ENCODE peak calls at places on chromosome 5, in seven cellular contexts. T is right atrium auricular region; E is CD4-positive, CD25-positive, alpha-beta regulatory T cell; O is aorta; G is esophagus squamous epithelium; J is right lobe of liver; W is A549. C is an unnamed sample. For H3K9me3, the result is how much of the 10 kb centered on the place peaks cover.

GRCh38 chr5:73183491-73183891 is 10.5 kb downstream of the TMEM174 start:
- DNase-seq in T (no peak), E (no peak), O (no peak), G (no peak), J (no peak), W (no peak), C (no peak)

GRCh38 chr5:164722702-164723101 is 1217.3 kb downstream of the MAT2B start:
- DNase-seq in T (no peak), E (no peak), O (no peak), G (no peak), J (no peak), W (no peak), C (no peak)

GRCh38 chr5:29777373-29777772 is 1416.1 kb upstream of the CDH6 start:
- DNase-seq in T (no peak), E (no peak), O (no peak), G (no peak), J (no peak), W (no peak), C (no peak)

GRCh38 chr5:135608361-135608760 is 29.6 kb upstream of the CXCL14 start:
- DNase-seq in T (peak), E (no peak), O (no peak), G (no peak), J (no peak), W (no peak), C (no peak)

GRCh38 chr5:142107729-142108431 is 699 bp upstream of the NDFIP1 start:
- DNase-seq in T (no peak), E (no peak), O (no peak), G (no peak), J (no peak), W (no peak), C (no peak)

GRCh38 chr5:73985145-73985544 is 359.1 kb downstream of the ARHGEF28 start:
- DNase-seq in T (no peak), E (no peak), O (no peak), G (no peak), J (no peak), W (peak), C (no peak)

GRCh38 chr5:89120719-89121118 is 237.7 kb upstream of the MEF2C start:
- DNase-seq in T (peak), E (no peak), O (peak), G (no peak), J (no peak), W (no peak), C (no peak)

GRCh38 chr5:115209279-115209678 is 39.6 kb upstream of the TRIM36 start:
- DNase-seq in T (no peak), E (no peak), O (no peak), G (peak), J (no peak), W (no peak), C (no peak)

GRCh38 chr5:30112842-30113241 is 1080.6 kb upstream of the CDH6 start:
- DNase-seq in T (no peak), E (no peak), O (no peak), G (no peak), J (no peak), W (no peak), C (no peak)

GRCh38 chr5:175739973-175740372 is 82.1 kb downstream of the HRH2 start:
- DNase-seq in T (no peak), E (no peak), O (no peak), G (no peak), J (no peak), W (no peak), C (no peak)

GRCh38 chr5:68077349-68077894 is 138.1 kb upstream of the PIK3R1 start:
- DNase-seq in T (no peak), E (no peak), O (no peak), G (no peak), J (no peak), W (no peak), C (no peak)

GRCh38 chr5:41834506-41834905 is 35.7 kb downstream of the OXCT1 start:
- DNase-seq in T (no peak), E (no peak), O (no peak), G (no peak), J (no peak), W (no peak), C (no peak)

GRCh38 chr5:50667653-50668403 is 1.4 kb downstream of the PARP8 start:
- DNase-seq in T (no peak), E (peak), O (peak), G (no peak), J (peak), W (no peak), C (no peak)

GRCh38 chr5:130337179-130337888 is 433.1 kb downstream of the CHSY3 start:
- DNase-seq in T (no peak), E (no peak), O (no peak), G (no peak), J (no peak), W (peak), C (no peak)

GRCh38 chr5:165360366-165361142 is 1855.1 kb downstream of the MAT2B start:
- DNase-seq in T (no peak), E (no peak), O (no peak), G (no peak), J (no peak), W (no peak), C (no peak)

GRCh38 chr5:121429761-121430160 is 421.9 kb upstream of the FTMT start:
- DNase-seq in T (no peak), E (no peak), O (no peak), G (no peak), J (no peak), W (no peak), C (no peak)

GRCh38 chr5:144142030-144142825 is 28.2 kb downstream of the YIPF5 start:
- DNase-seq in T (no peak), E (no peak), O (no peak), G (no peak), J (no peak), W (peak), C (peak)

GRCh38 chr5:169703803-169704202 is 66.7 kb downstream of the DOCK2 start:
- DNase-seq in T (no peak), E (no peak), O (no peak), G (no peak), J (no peak), W (no peak), C (no peak)

GRCh38 chr5:17511775-17512325 is 6.3 kb upstream of the TAF11L3 start:
- DNase-seq in T (no peak), E (no peak), O (no peak), G (no peak), J (no peak), W (no peak), C (no peak)

GRCh38 chr5:135810188-135810943 is 24.1 kb upstream of the SLC25A48 start:
- DNase-seq in T (no peak), E (no peak), O (no peak), G (no peak), J (no peak), W (no peak), C (no peak)

GRCh38 chr5:164504141-164504772 is 998.8 kb downstream of the MAT2B start:
- DNase-seq in T (no peak), E (no peak), O (no peak), G (no peak), J (no peak), W (peak), C (peak)

GRCh38 chr5:65971643-65972042 is 45.3 kb downstream of the ERBIN start:
- DNase-seq in T (no peak), E (no peak), O (no peak), G (no peak), J (no peak), W (no peak), C (no peak)

GRCh38 chr5:65970481-65971367 is 44.3 kb downstream of the ERBIN start:
- DNase-seq in T (no peak), E (no peak), O (no peak), G (no peak), J (no peak), W (no peak), C (no peak)

GRCh38 chr5:65967288-65968066 is 41.1 kb downstream of the ERBIN start:
- DNase-seq in T (no peak), E (no peak), O (no peak), G (no peak), J (no peak), W (no peak), C (no peak)

GRCh38 chr5:65969539-65970393 is 43.4 kb downstream of the ERBIN start:
- DNase-seq in T (no peak), E (no peak), O (no peak), G (no peak), J (no peak), W (no peak), C (no peak)
- H3K27ac ChIP-seq in T (no peak), E (peak), O (no peak), G (no peak), J (no peak), W (peak), C (no peak)

GRCh38 chr5:9033524-9033923 is 512.4 kb downstream of the SEMA5A start:
- DNase-seq in T (no peak), E (no peak), O (no peak), G (no peak), J (no peak), W (no peak), C (no peak)
- H3K9me3 ChIP-seq in T (under half), E (under half), O (under half), G (under half), J (under half), W (under half), C (under half)

GRCh38 chr5:148740966-148741742 is 85.3 kb upstream of the ADRB2 start:
- DNase-seq in T (no peak), E (no peak), O (no peak), G (no peak), J (peak), W (peak), C (no peak)
- H3K4me3 ChIP-seq in T (no peak), E (no peak), O (no peak), G (no peak), J (no peak), W (no peak), C (no peak)

DNA sequence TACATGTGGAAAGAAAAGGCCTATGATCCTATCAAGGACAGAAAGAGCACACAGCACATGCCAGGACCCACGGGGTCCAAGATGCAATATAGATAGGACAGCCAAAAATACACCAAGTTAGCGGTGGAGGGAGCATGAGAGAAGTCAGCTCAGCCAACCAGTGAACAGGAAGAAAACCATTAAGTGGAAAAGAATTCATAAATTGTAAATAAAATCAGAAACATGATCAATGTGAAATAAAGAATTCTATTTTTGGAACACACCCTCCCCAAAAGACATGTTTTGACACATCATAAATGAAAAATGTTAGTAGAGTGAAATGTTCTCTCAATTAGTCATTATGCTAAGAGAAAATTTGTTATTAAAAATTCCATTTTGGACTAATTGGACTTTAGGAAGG is 35.7 kb downstream of the ATPSCKMT start:
- DNase-seq in T (no peak), E (no peak), O (no peak), G (no peak), J (no peak), W (no peak), C (no peak)
- H3K27ac ChIP-seq in T (no peak), E (no peak), O (no peak), G (no peak), J (no peak), W (no peak), C (no peak)

GRCh38 chr5:6554812-6555211 is 78.0 kb downstream of the NSUN2 start:
- DNase-seq in T (no peak), E (no peak), O (no peak), G (no peak), J (no peak), W (no peak), C (no peak)
- H3K9me3 ChIP-seq in T (under half), E (under half), O (under half), G (under half), J (under half), W (under half), C (under half)

GRCh38 chr5:148408092-148408491 is 24.3 kb downstream of the FBXO38 start:
- DNase-seq in T (no peak), E (no peak), O (no peak), G (no peak), J (no peak), W (no peak), C (no peak)
- H3K4me3 ChIP-seq in T (no peak), E (no peak), O (no peak), G (no peak), J (no peak), W (no peak), C (no peak)

GRCh38 chr5:58311526-58311925 is 148.4 kb downstream of the PLK2 start:
- DNase-seq in T (no peak), E (no peak), O (no peak), G (no peak), J (no peak), W (no peak), C (no peak)
- H3K27ac ChIP-seq in T (no peak), E (no peak), O (no peak), G (no peak), J (no peak), W (no peak), C (no peak)

GRCh38 chr5:39363217-39363616 is 1.1 kb downstream of the C9 start:
- DNase-seq in T (no peak), E (no peak), O (no peak), G (no peak), J (peak), W (no peak), C (no peak)
- H3K9me3 ChIP-seq in T (under half), E (under half), O (under half), G (under half), J (under half), W (under half), C (under half)

DNA sequence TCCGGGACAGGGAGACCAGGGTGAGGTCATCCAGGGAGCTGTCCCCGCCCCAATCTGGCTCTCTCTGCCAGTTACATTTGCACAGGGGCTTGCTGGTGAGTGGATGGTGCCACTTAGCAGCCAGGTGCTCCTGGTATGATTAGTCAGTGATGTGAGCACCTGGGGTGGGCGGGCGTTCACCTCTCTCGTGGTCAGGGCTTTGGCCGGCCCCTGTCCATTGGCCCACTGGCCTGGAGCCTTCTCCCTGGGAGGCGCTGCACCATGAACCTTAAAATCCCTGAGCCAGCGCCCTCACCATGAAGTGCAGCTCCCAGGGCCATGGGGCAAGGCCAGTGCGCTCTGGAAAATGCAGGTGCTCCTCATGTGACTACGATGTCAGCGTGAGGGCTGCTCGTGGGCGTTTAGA is 2.0 kb downstream of the NKD2 start:
- DNase-seq in T (no peak), E (no peak), O (peak), G (no peak), J (peak), W (no peak), C (no peak)
- H3K4me3 ChIP-seq in T (no peak), E (no peak), O (no peak), G (no peak), J (no peak), W (no peak), C (no peak)

C was measured in iPS DF 6.9.